ENCODE peak calls at places on chromosomes 13 and 19, in seven cellular contexts. E, Z, C, G, I, P and M are unnamed samples.
A peak's percentile ranks its signal among the peaks of the same experiment; 100 is the strongest.

GRCh38 chr13:32838985-32839384 is 177.2 kb upstream of the KL start:
- DNase-seq in E (no peak), Z (no peak), C (no peak), G (no peak), I (peak; percentile 36), P (no peak), M (peak; percentile 33)

GRCh38 chr19:17041994-17042393 is 15.4 kb upstream of the CPAMD8 start:
- DNase-seq in E (no peak), Z (peak; percentile 61), C (no peak), G (peak; percentile 54), I (no peak), P (no peak), M (peak; percentile 63)

GRCh38 chr13:38607136-38607535 is 79.7 kb upstream of the FREM2 start:
- DNase-seq in E (no peak), Z (no peak), C (no peak), G (no peak), I (no peak), P (no peak), M (no peak)

GRCh38 chr13:51971520-51972426 is 39.5 kb downstream of the ATP7B start:
- DNase-seq in E (no peak), Z (no peak), C (no peak), G (no peak), I (no peak), P (no peak), M (no peak)

GRCh38 chr19:13934785-13935109 is 3.5 kb downstream of the PODNL1 start:
- DNase-seq in E (no peak), Z (no peak), C (no peak), G (no peak), I (no peak), P (no peak), M (no peak)

GRCh38 chr13:57629821-57630235 is 1.7 kb upstream of the PCDH17 start:
- DNase-seq in E (peak; percentile 82), Z (peak; percentile 40), C (peak; percentile 95), G (peak; percentile 90), I (peak; percentile 99), P (no peak), M (peak; percentile 84)

GRCh38 chr19:1780272-1780957 is 27.1 kb downstream of the ONECUT3 start:
- DNase-seq in E (no peak), Z (no peak), C (no peak), G (no peak), I (no peak), P (no peak), M (peak; percentile 40)

GRCh38 chr19:3222709-3223108 is 1.8 kb upstream of the CELF5 start:
- DNase-seq in E (no peak), Z (no peak), C (no peak), G (no peak), I (no peak), P (no peak), M (no peak)

GRCh38 chr13:112959701-112960542 is 9.1 kb upstream of the MCF2L start:
- DNase-seq in E (no peak), Z (no peak), C (no peak), G (no peak), I (peak; percentile 39), P (no peak), M (no peak)

GRCh38 chr19:5850743-5851293 is 431 bp downstream of the FUT3 start:
- DNase-seq in E (no peak), Z (peak; percentile 62), C (no peak), G (no peak), I (no peak), P (no peak), M (peak; percentile 79)

GRCh38 chr13:93249259-93249917 is 22.8 kb downstream of the GPC6 start:
- DNase-seq in E (no peak), Z (no peak), C (no peak), G (no peak), I (no peak), P (no peak), M (peak; percentile 91)

GRCh38 chr19:16384688-16385087 is 60.1 kb downstream of the KLF2 start:
- DNase-seq in E (peak; percentile 75), Z (no peak), C (no peak), G (no peak), I (no peak), P (no peak), M (no peak)

GRCh38 chr13:51222510-51223283 is 499 bp downstream of the FAM124A start:
- DNase-seq in E (no peak), Z (no peak), C (no peak), G (no peak), I (peak; percentile 82), P (no peak), M (no peak)

GRCh38 chr19:2602391-2603181 is 99.9 kb downstream of the GNG7 start:
- DNase-seq in E (peak; percentile 87), Z (peak; percentile 46), C (peak; percentile 87), G (peak; percentile 83), I (peak; percentile 92), P (no peak), M (peak; percentile 97)

GRCh38 chr19:23996549-23996948 is 81.9 kb downstream of the ZNF726 start:
- DNase-seq in E (no peak), Z (no peak), C (peak; percentile 17), G (no peak), I (peak; percentile 66), P (no peak), M (no peak)

GRCh38 chr13:66069570-66069969 is 1160.6 kb downstream of the PCDH9 start:
- DNase-seq in E (no peak), Z (no peak), C (no peak), G (no peak), I (no peak), P (no peak), M (no peak)

GRCh38 chr13:84999252-84999651 is 800.0 kb downstream of the SLITRK6 start:
- DNase-seq in E (no peak), Z (no peak), C (no peak), G (no peak), I (no peak), P (no peak), M (no peak)

GRCh38 chr13:84997858-84998257 is 801.4 kb downstream of the SLITRK6 start:
- DNase-seq in E (no peak), Z (no peak), C (no peak), G (no peak), I (no peak), P (no peak), M (no peak)

GRCh38 chr13:84994582-84994981 is 804.6 kb downstream of the SLITRK6 start:
- DNase-seq in E (no peak), Z (no peak), C (no peak), G (no peak), I (no peak), P (no peak), M (no peak)

GRCh38 chr13:84998681-84999080 is 800.5 kb downstream of the SLITRK6 start:
- DNase-seq in E (no peak), Z (no peak), C (no peak), G (no peak), I (no peak), P (no peak), M (no peak)
- H3K27ac ChIP-seq in E (no peak overlapping the region), Z (no peak overlapping the region), C (no peak overlapping the region), G (no peak overlapping the region), I (no peak overlapping the region), P (no peak overlapping the region), M (no peak overlapping the region)

DNA sequence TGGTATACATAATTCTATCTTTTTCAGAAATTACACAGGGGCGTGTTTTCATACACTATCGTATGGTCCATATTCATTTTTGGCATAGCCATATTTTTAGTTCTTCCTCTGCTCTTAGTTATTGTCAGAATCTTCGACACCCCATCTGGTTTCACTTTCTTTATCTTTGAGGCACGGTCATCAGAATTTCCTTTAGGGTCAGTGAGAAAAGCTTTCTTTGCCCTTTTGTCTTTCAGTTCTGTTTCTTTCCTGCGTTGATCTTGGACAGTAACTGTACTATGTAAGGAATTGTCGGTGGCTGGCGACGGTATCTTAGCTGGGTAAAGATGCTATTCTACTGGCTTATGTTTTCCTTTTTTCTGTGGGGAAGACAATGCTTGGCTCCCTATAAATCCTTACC is 10.6 kb upstream of the KIR2DL4 start:
- DNase-seq in E (no peak), Z (no peak), C (no peak), G (no peak), I (no peak), P (no peak), M (no peak)
- H3K4me3 ChIP-seq in E (peak overlapping the region; percentile 31), Z (no peak overlapping the region), C (no peak overlapping the region), G (peak overlapping the region; percentile 43), I (no peak overlapping the region), P (peak overlapping the region; percentile 33), M (no peak overlapping the region)

GRCh38 chr19:43695985-43696729 is 19.7 kb upstream of the IRGC start:
- DNase-seq in E (no peak), Z (no peak), C (no peak), G (no peak), I (no peak), P (no peak), M (no peak)

GRCh38 chr19:43697295-43697694 is 18.6 kb upstream of the IRGC start:
- DNase-seq in E (no peak), Z (no peak), C (no peak), G (no peak), I (no peak), P (no peak), M (no peak)

GRCh38 chr19:43704002-43704705 is 11.7 kb upstream of the IRGC start:
- DNase-seq in E (no peak), Z (peak; percentile 31), C (no peak), G (no peak), I (no peak), P (no peak), M (no peak)

GRCh38 chr19:43700368-43701015 is 15.4 kb upstream of the IRGC start:
- DNase-seq in E (peak; percentile 60), Z (peak; percentile 57), C (peak; percentile 34), G (peak; percentile 30), I (no peak), P (no peak), M (peak; percentile 81)

GRCh38 chr19:43699506-43700367 is 16.1 kb upstream of the IRGC start:
- DNase-seq in E (peak; percentile 57), Z (peak; percentile 51), C (peak; percentile 38), G (peak; percentile 34), I (peak; percentile 91), P (no peak), M (peak; percentile 46)
- TF ChIP-seq CTCF in E (no peak), Z (no peak), C (no peak), G (peak; percentile 13), I (peak; percentile 56), P (no peak), M (no peak)

GRCh38 chr13:27289016-27289665 is 18.5 kb downstream of the RASL11A start:
- DNase-seq in E (no peak), Z (no peak), C (no peak), G (no peak), I (no peak), P (no peak), M (no peak)

GRCh38 chr13:27288397-27288796 is 17.8 kb downstream of the RASL11A start:
- DNase-seq in E (no peak), Z (no peak), C (no peak), G (no peak), I (no peak), P (no peak), M (no peak)

GRCh38 chr13:27293873-27294515 is 23.4 kb downstream of the RASL11A start:
- DNase-seq in E (no peak), Z (no peak), C (no peak), G (no peak), I (no peak), P (no peak), M (no peak)

GRCh38 chr13:27293051-27293691 is 22.5 kb downstream of the RASL11A start:
- DNase-seq in E (no peak), Z (no peak), C (no peak), G (no peak), I (no peak), P (no peak), M (no peak)

DNA sequence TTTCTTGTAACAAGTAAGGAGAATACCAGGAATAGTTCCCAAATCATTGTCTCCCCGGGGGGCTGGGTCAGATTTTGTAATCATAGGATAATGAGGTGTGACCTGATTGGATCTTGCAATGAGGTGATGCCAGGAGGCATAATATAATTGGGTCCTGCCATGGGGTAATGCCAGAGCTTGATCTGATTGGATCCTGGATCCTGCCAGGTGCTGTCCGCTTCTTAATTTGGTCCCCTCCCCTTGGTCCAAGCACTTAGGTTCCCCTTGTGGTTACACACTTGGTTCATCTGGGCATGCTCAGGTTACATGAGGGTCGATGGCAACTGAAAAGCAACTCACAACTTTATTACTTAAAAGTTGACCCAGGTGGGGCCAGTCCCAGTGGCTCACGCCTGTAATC is 20.1 kb downstream of the RASL11A start:
- DNase-seq in E (no peak), Z (no peak), C (no peak), G (no peak), I (peak; percentile 53), P (no peak), M (no peak)
- H3K27ac ChIP-seq in E (no peak overlapping the region), Z (no peak overlapping the region), C (peak overlapping the region; percentile 13), G (no peak overlapping the region), I (no peak overlapping the region), P (no peak overlapping the region), M (no peak overlapping the region)